ENCODE peak calls at places on chromosomes 3 and 15, in six cellular contexts. F, O, K, E, Q and S are unnamed samples.

GRCh38 chr3:121232309-121233225 is 313.2 kb downstream of the POLQ start:
- DNase-seq in O (no peak), K (peak), E (no peak), F (no peak), Q (no peak), S (no peak)

GRCh38 chr3:127639173-127640030 is 10.4 kb downstream of the PODXL2 start:
- DNase-seq in F (no peak), Q (no peak), E (peak), K (peak), O (no peak), S (no peak)

GRCh38 chr3:86969500-86970189 is 21.3 kb downstream of the VGLL3 start:
- DNase-seq in Q (no peak), F (peak), E (peak), K (peak), O (no peak), S (no peak)

GRCh38 chr3:106277731-106278130 is 408.9 kb upstream of the CBLB start:
- DNase-seq in O (no peak), Q (no peak), E (no peak), K (no peak), F (no peak), S (no peak)

GRCh38 chr3:112101946-112102345 is 15.8 kb downstream of the C3orf52 start:
- DNase-seq in O (no peak), K (peak), E (peak), Q (no peak), F (peak), S (no peak)

GRCh38 chr3:8769088-8769822 is at the start of gene OXTR:
- DNase-seq in K (peak), E (peak), F (peak), O (peak), Q (peak), S (peak)

GRCh38 chr3:129448187-129448895 is 8.3 kb downstream of the IFT122 start:
- DNase-seq in F (no peak), Q (no peak), O (no peak), K (no peak), E (no peak), S (no peak)

GRCh38 chr3:127647171-127647884 is 18.3 kb downstream of the PODXL2 start:
- DNase-seq in Q (no peak), E (no peak), K (no peak), F (no peak), O (no peak), S (no peak)

GRCh38 chr15:95498956-95499355 is 831.5 kb upstream of the NR2F2 start:
- DNase-seq in K (no peak), O (no peak), F (no peak), E (no peak), Q (no peak), S (no peak)

GRCh38 chr3:102346897-102347296 is 87.9 kb upstream of the ZPLD1 start:
- DNase-seq in E (peak), O (no peak), Q (no peak), K (no peak), F (no peak), S (no peak)

GRCh38 chr15:31274496-31275330 is 51.9 kb upstream of the KLF13 start:
- DNase-seq in O (no peak), F (no peak), K (no peak), E (no peak), Q (no peak), S (no peak)

GRCh38 chr15:81297580-81298575 is 26.1 kb downstream of the STARD5 start:
- DNase-seq in Q (peak), F (no peak), O (no peak), E (no peak), K (peak), S (no peak)

GRCh38 chr15:55774113-55774970 is 31.4 kb upstream of the PRTG start:
- DNase-seq in F (peak), Q (no peak), O (no peak), K (peak), E (peak), S (no peak)

GRCh38 chr3:60176614-60177013 is 1074.6 kb downstream of the FHIT start:
- DNase-seq in O (no peak), Q (no peak), F (no peak), K (no peak), E (no peak), S (no peak)

GRCh38 chr3:195897081-195897852 is 11.1 kb downstream of the TNK2 start:
- DNase-seq in O (no peak), F (peak), K (peak), Q (no peak), E (no peak), S (no peak)

GRCh38 chr3:42880601-42881451 is 5.1 kb upstream of the CYP8B1 start:
- DNase-seq in F (peak), K (peak), Q (peak), E (peak), O (peak), S (peak)

GRCh38 chr15:78389356-78389755 is 48.7 kb upstream of the IREB2 start:
- DNase-seq in F (no peak), O (no peak), E (no peak), Q (no peak), K (no peak), S (peak)

GRCh38 chr3:51974277-51974962 is 444 bp upstream of the ABHD14A start:
- DNase-seq in O (no peak), K (no peak), F (no peak), E (no peak), Q (peak), S (no peak)

GRCh38 chr15:85041230-85041629 is 59.6 kb downstream of the PDE8A start:
- DNase-seq in K (no peak), E (no peak), O (no peak), F (no peak), Q (no peak), S (no peak)

GRCh38 chr15:53512029-53512428 is 247.4 kb downstream of the WDR72 start:
- DNase-seq in K (no peak), O (peak), E (no peak), F (no peak), Q (no peak), S (no peak)

GRCh38 chr3:116770815-116771450 is 61.4 kb downstream of the TUSC7 start:
- DNase-seq in Q (peak), O (peak), F (peak), K (peak), E (peak), S (peak)

GRCh38 chr3:139281096-139281495 is 62.7 kb upstream of the MRPS22 start:
- DNase-seq in O (no peak), K (no peak), E (no peak), F (no peak), Q (no peak), S (peak)

GRCh38 chr3:138673641-138674040 is 65.1 kb downstream of the FAIM start:
- DNase-seq in K (no peak), E (peak), F (peak), Q (no peak), O (no peak), S (no peak)

GRCh38 chr3:171953300-171954022 is 85.9 kb upstream of the FNDC3B start:
- DNase-seq in E (no peak), K (no peak), Q (no peak), O (no peak), F (no peak), S (no peak)

GRCh38 chr3:172515130-172515918 is 7.9 kb downstream of the TNFSF10 start:
- DNase-seq in O (no peak), Q (no peak), E (no peak), K (no peak), F (no peak), S (no peak)

GRCh38 chr3:125418306-125418705 is 43.2 kb upstream of the ZNF148 start:
- DNase-seq in E (peak), F (no peak), O (no peak), Q (no peak), K (no peak), S (no peak)

GRCh38 chr3:79846148-79846933 is 78.5 kb upstream of the ROBO1 start:
- DNase-seq in E (no peak), Q (no peak), F (peak), K (peak), O (no peak), S (no peak)

GRCh38 chr15:64842099-64842940 is 605 bp downstream of the PLEKHO2 start:
- DNase-seq in K (no peak), E (peak), F (peak), O (no peak), Q (peak), S (no peak)

GRCh38 chr3:181808053-181808452 is 96.3 kb downstream of the SOX2 start:
- DNase-seq in E (no peak), O (peak), Q (no peak), F (no peak), K (no peak), S (no peak)

GRCh38 chr3:178131801-178132200 is 404.4 kb upstream of the KCNMB2 start:
- DNase-seq in O (no peak), Q (no peak), K (no peak), E (peak), F (no peak), S (peak)

GRCh38 chr3:187082976-187083375 is 56.3 kb downstream of the RPL39L start:
- DNase-seq in Q (no peak), K (no peak), E (no peak), F (no peak), O (no peak), S (no peak)

GRCh38 chr15:60519218-60519617 is 40.3 kb upstream of the ICE2 start:
- DNase-seq in F (no peak), O (no peak), E (peak), K (no peak), Q (no peak), S (no peak)

GRCh38 chr15:75790631-75791336 is 52.5 kb upstream of the UBE2Q2 start:
- DNase-seq in F (no peak), K (no peak), Q (no peak), O (no peak), E (peak), S (no peak)

GRCh38 chr3:38163117-38163870 is 2.0 kb upstream of the OXSR1 start:
- DNase-seq in E (no peak), F (peak), K (no peak), O (no peak), Q (no peak), S (no peak)

GRCh38 chr15:63374686-63375520 is 6.7 kb downstream of the CA12 start:
- DNase-seq in F (peak), Q (no peak), K (peak), E (peak), O (peak), S (no peak)

GRCh38 chr15:68526269-68526668 is 52.5 kb upstream of the CORO2B start:
- DNase-seq in F (no peak), K (no peak), O (no peak), Q (no peak), E (peak), S (peak)

GRCh38 chr15:27743078-27743477 is 356.0 kb downstream of the OCA2 start:
- DNase-seq in E (no peak), Q (peak), K (no peak), O (no peak), F (no peak), S (no peak)

GRCh38 chr3:147406255-147407023 is at the start of gene ZIC4:
- DNase-seq in F (no peak), K (no peak), O (no peak), E (no peak), Q (no peak), S (no peak)

GRCh38 chr15:65660927-65661326 is 39.2 kb downstream of the SLC24A1 start:
- DNase-seq in Q (no peak), F (no peak), O (no peak), E (no peak), K (peak), S (no peak)

GRCh38 chr3:133928136-133928893 is 32.6 kb upstream of the RAB6B start:
- DNase-seq in F (no peak), K (no peak), E (no peak), O (no peak), Q (no peak), S (no peak)